ENCODE peak calls at places on chromosomes 16 and 17, in nine cellular contexts. X is right atrium auricular region, Y is IMR-90, Q is OCI-LY7, V is cardiac muscle cell, U is body of pancreas, C is PC-3, O is gastrocnemius medialis, A is H9. W is an unnamed sample. For H3K4me1 and H3K9me3, the result is how much of the 10 kb centered on the place peaks cover.

GRCh38 chr17:79706931-79707382 is 23.8 kb upstream of the ENPP7 start:
- DNase-seq in X (no peak), Y (no peak), Q (no peak), V (no peak), U (no peak), C (no peak), O (no peak), A (peak), W (no peak)

GRCh38 chr17:40956401-40957254 is 10.1 kb downstream of the KRT39 start:
- DNase-seq in X (no peak), Y (peak), Q (no peak), V (no peak), U (no peak), C (peak), O (no peak), A (no peak), W (no peak)

GRCh38 chr17:48244814-48245213 is 137.2 kb downstream of the SNX11 start:
- DNase-seq in X (no peak), Y (no peak), Q (no peak), V (no peak), U (no peak), C (peak), O (no peak), A (no peak), W (no peak)

GRCh38 chr17:40349477-40350409 is 14.8 kb downstream of the GJD3 start:
- DNase-seq in X (peak), Y (peak), Q (no peak), V (no peak), U (no peak), C (peak), O (peak), A (no peak), W (no peak)

GRCh38 chr17:5282639-5283217 is 644 bp downstream of the RABEP1 start:
- DNase-seq in X (no peak), Y (no peak), Q (peak), V (peak), U (peak), C (no peak), O (no peak), A (no peak), W (peak)

GRCh38 chr16:71894229-71894920 is 956 bp upstream of the IST1 start:
- DNase-seq in X (peak), Y (peak), Q (peak), V (peak), U (peak), C (peak), O (peak), A (peak), W (no peak)

GRCh38 chr17:17440938-17441730 is 35.7 kb upstream of the MED9 start:
- DNase-seq in X (no peak), Y (no peak), Q (no peak), V (no peak), U (no peak), C (no peak), O (no peak), A (no peak), W (no peak)

GRCh38 chr16:70437582-70438324 is 1.1 kb downstream of the ST3GAL2 start:
- DNase-seq in X (no peak), Y (peak), Q (peak), V (peak), U (no peak), C (peak), O (no peak), A (no peak), W (no peak)

GRCh38 chr17:43543300-43543699 is 2.8 kb downstream of the ETV4 start:
- DNase-seq in X (no peak), Y (peak), Q (no peak), V (no peak), U (no peak), C (peak), O (no peak), A (peak), W (no peak)

GRCh38 chr17:82782657-82783207 is 30.9 kb downstream of the TBCD start:
- DNase-seq in X (no peak), Y (no peak), Q (no peak), V (no peak), U (no peak), C (no peak), O (no peak), A (no peak), W (no peak)

GRCh38 chr16:27628216-27628945 is 78.4 kb downstream of the KATNIP start:
- DNase-seq in X (no peak), Y (no peak), Q (no peak), V (peak), U (no peak), C (no peak), O (no peak), A (no peak), W (no peak)

GRCh38 chr16:49608095-49608494 is 234.5 kb downstream of the C16orf78 start:
- DNase-seq in X (peak), Y (no peak), Q (no peak), V (peak), U (no peak), C (no peak), O (no peak), A (peak), W (no peak)

GRCh38 chr17:62701706-62702085 is 74.2 kb downstream of the MRC2 start:
- DNase-seq in X (no peak), Y (no peak), Q (no peak), V (no peak), U (no peak), C (no peak), O (no peak), A (no peak), W (no peak)

GRCh38 chr17:5580367-5580766 is 3.9 kb downstream of the NLRP1 start:
- DNase-seq in X (no peak), Y (peak), Q (no peak), V (no peak), U (no peak), C (peak), O (no peak), A (no peak), W (no peak)

GRCh38 chr17:3030096-3030495 is 33.3 kb downstream of the OR1D5 start:
- DNase-seq in X (no peak), Y (peak), Q (no peak), V (no peak), U (no peak), C (peak), O (no peak), A (no peak), W (peak)

GRCh38 chr16:23952128-23953041 is 116.6 kb downstream of the PRKCB start:
- DNase-seq in X (no peak), Y (peak), Q (no peak), V (peak), U (no peak), C (no peak), O (no peak), A (no peak), W (no peak)

GRCh38 chr17:21039839-21040575 is 2.8 kb downstream of the USP22 start:
- DNase-seq in X (no peak), Y (peak), Q (peak), V (peak), U (peak), C (peak), O (no peak), A (no peak), W (no peak)
- TF ChIP-seq CTCF in X (no peak), Y (peak), Q (peak), V (peak), U (peak), C (peak), O (no peak), A (peak), W (peak)

GRCh38 chr17:74962622-74963394 is 9.8 kb downstream of the HID1 start:
- DNase-seq in X (no peak), Y (no peak), Q (no peak), V (no peak), U (no peak), C (no peak), O (no peak), A (peak), W (no peak)
- H3K4me1 ChIP-seq in X (under half), Y (under half), Q (under half), V (under half), U (under half), C (under half), O (under half), A (under half), W (under half)

GRCh38 chr16:35150805-35151312 is 1691.4 kb downstream of the TP53TG3F start:
- DNase-seq in X (no peak), Y (no peak), Q (no peak), V (no peak), U (no peak), C (no peak), O (no peak), A (no peak), W (no peak)

GRCh38 chr16:35148748-35149147 is 1689.3 kb downstream of the TP53TG3F start:
- DNase-seq in X (no peak), Y (no peak), Q (no peak), V (no peak), U (no peak), C (no peak), O (no peak), A (no peak), W (no peak)

GRCh38 chr16:35154627-35155026 is 1695.2 kb downstream of the TP53TG3F start:
- DNase-seq in X (no peak), Y (no peak), Q (no peak), V (no peak), U (no peak), C (no peak), O (no peak), A (no peak), W (no peak)

GRCh38 chr16:35149550-35149949 is 1690.1 kb downstream of the TP53TG3F start:
- DNase-seq in X (no peak), Y (no peak), Q (no peak), V (no peak), U (no peak), C (no peak), O (no peak), A (no peak), W (no peak)

DNA sequence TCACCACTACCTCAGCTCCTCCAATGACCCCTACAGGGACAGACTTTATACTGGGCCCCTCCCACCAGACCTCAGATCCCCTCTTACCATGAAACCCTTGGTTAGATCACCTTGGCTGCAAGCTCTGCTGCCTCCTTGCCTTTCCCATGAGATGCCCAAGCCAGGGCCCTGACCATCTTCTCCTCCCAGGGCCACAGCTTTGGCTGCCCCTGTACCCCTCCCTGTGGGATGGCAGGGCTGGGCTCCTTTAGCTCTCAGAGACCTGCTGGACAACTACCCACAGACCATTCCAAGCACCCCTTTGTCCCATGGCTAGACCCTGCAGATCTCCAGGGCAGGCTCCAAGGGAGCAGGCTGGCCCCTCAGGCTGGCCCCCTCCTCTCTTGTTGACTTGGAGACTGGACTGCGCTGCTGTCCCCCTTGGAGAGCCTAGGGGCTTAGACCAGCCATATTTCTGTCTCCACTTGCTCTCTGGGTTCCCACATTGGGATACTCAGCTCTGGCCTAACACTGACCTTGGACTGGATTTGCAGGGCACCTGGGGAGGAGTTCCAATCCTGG is 1692.7 kb downstream of the TP53TG3F start:
- DNase-seq in X (no peak), Y (no peak), Q (no peak), V (no peak), U (no peak), C (no peak), O (no peak), A (no peak), W (no peak)
- H3K9me3 ChIP-seq in X (under half), Y (under half), Q (under half), V (under half), U (under half), C (under half), O (under half), A (half or more), W (under half)

DNA sequence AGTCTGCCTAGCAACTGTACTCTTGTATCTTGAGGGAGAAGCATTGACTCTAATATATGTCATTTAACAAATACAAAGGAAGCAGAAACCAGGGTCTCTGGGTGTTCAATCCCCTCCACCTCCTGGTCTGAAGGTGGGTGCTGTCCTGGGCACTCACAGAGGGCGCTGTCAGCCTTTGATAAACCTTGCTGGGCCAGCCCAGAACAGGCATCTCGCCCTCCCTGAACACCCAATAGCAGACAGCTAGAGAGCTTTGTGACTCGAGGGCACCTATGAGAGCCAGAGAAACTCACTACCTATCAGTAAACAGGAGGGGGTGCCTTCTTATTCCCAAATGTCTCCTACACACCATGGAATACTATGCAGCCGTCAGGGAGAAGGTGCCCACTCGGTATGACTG is 6.4 kb upstream of the PIPOX start:
- DNase-seq in X (no peak), Y (no peak), Q (no peak), V (no peak), U (no peak), C (no peak), O (no peak), A (peak), W (no peak)
- TF ChIP-seq CTCF in X (no peak), Y (no peak), Q (peak), V (no peak), U (no peak), C (no peak), O (no peak), A (peak), W (no peak)

GRCh38 chr17:38750312-38751121 is 2.0 kb upstream of the PSMB3 start:
- DNase-seq in X (no peak), Y (peak), Q (peak), V (no peak), U (no peak), C (peak), O (no peak), A (no peak), W (no peak)
- H3K4me1 ChIP-seq in X (under half), Y (under half), Q (under half), V (under half), U (half or more), C (under half), O (under half), A (under half), W (half or more)

GRCh38 chr16:5430598-5430997 is 333.0 kb upstream of the EEF2KMT start:
- DNase-seq in X (no peak), Y (no peak), Q (no peak), V (no peak), U (no peak), C (no peak), O (no peak), A (no peak), W (no peak)

GRCh38 chr16:5427571-5427970 is 330.0 kb upstream of the EEF2KMT start:
- DNase-seq in X (no peak), Y (no peak), Q (no peak), V (no peak), U (no peak), C (no peak), O (no peak), A (no peak), W (no peak)

GRCh38 chr16:5428932-5429331 is 331.3 kb upstream of the EEF2KMT start:
- DNase-seq in X (no peak), Y (no peak), Q (no peak), V (peak), U (no peak), C (peak), O (no peak), A (peak), W (no peak)

DNA sequence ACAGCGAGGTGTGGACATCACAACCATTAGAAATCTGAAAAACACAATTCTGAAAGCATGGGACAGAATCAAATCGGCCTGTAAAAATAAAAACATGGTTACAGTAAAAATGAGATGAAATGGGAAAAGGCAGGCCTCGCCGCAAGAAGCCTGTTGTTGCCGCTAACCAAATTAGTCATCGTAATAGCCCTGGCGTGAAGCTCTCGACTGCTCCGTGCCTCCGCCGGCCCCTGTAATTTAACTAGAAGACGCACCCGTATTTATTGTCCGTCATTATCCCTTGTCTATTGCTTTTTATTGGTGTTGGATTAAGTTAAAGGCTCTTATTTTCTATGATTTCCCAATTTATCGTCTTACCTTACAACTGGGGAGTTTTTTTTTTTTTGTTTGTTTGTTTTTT is 334.6 kb upstream of the EEF2KMT start:
- DNase-seq in X (no peak), Y (no peak), Q (no peak), V (no peak), U (no peak), C (peak), O (no peak), A (no peak), W (no peak)
- H3K9me3 ChIP-seq in X (under half), Y (under half), Q (under half), V (under half), U (under half), C (under half), O (under half), A (under half), W (under half)

DNA sequence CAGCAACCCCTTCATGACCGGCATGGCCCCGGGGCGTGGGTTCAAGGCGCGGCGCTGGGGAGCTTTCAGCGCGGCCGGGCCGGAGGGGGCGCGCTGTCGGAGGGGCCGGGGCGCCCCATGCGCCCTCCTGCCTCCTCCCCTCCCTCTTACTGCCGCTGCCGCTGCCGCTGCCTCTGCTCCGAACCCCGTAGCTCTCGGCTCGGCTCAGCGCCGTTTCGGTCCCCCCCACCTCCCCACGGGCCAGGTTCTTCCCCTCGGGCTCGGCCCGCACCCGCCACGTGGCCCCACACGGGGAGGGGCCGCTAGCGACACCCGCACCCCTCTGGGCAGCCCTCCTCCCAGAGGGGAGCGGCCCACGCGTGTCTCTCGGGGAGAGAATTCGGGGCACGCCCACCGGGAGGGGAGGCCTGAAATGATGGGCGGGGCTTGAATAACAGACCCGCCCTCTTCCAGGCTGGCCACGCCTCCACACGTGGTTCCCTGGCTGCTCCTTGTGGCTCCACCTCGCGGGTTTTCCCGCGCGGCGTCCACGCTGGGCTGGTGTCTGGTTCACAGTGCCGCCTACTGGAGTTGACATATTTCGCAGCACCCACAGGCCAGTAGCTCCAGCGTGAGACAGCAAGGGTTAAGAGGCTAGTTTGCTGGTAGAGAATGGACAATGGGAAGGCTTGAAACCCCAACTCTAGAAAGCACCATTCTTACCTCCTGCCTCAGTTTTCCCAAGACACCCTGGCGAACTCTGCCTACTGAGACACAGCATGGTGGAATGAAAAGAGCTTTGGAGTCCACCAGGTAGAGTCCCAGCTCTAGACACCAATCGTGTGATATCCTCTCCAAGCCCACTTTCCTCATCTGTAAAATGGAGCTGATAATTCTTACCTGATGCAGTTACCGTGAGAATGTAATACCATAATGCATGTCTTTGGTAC is at the start of gene KCNH4:
- DNase-seq in X (peak), Y (peak), Q (peak), V (peak), U (peak), C (no peak), O (peak), A (peak), W (peak)
- TF ChIP-seq CTCF in X (peak), Y (peak), Q (peak), V (peak), U (peak), C (no peak), O (peak), A (peak), W (peak)

W was measured in heart right ventricle.